ENCODE peak calls at places on chromosomes 5 and 9, in seven cellular contexts. S is GM12878, O is IMR-90, C is breast epithelium, T is NB4, L is lower leg skin, R is HepG2. E is an unnamed sample.

GRCh38 chr9:93665566-93666278 is 89.3 kb downstream of the PHF2 start:
- DNase-seq in S (no peak), O (no peak), C (peak), T (no peak), L (peak), R (no peak), E (no peak)

GRCh38 chr9:93267091-93267541 is 83.2 kb downstream of the WNK2 start:
- DNase-seq in S (no peak), O (no peak), C (no peak), T (no peak), L (peak), R (no peak), E (no peak)

GRCh38 chr5:10288600-10289213 is 19.0 kb downstream of the CMBL start:
- DNase-seq in S (no peak), O (no peak), C (peak), T (no peak), L (peak), R (no peak), E (no peak)

GRCh38 chr5:77423022-77423750 is 68.9 kb downstream of the WDR41 start:
- DNase-seq in S (no peak), O (no peak), C (no peak), T (no peak), L (no peak), R (no peak), E (no peak)

GRCh38 chr5:80206282-80206681 is 49.6 kb downstream of the SERINC5 start:
- DNase-seq in S (no peak), O (peak), C (no peak), T (no peak), L (no peak), R (no peak), E (no peak)

GRCh38 chr5:169914766-169915165 is 65.5 kb downstream of the INSYN2B start:
- DNase-seq in S (no peak), O (peak), C (no peak), T (no peak), L (peak), R (no peak), E (no peak)

GRCh38 chr9:111805841-111806241 is 11.1 kb upstream of the SHOC1 start:
- DNase-seq in S (no peak), O (peak), C (no peak), T (no peak), L (no peak), R (no peak), E (no peak)

GRCh38 chr9:84266087-84266561 is 74.4 kb downstream of the SLC28A3 start:
- DNase-seq in S (no peak), O (no peak), C (no peak), T (no peak), L (no peak), R (peak), E (no peak)

GRCh38 chr5:10331341-10331796 is 22.1 kb upstream of the MARCHF6 start:
- DNase-seq in S (no peak), O (peak), C (peak), T (no peak), L (peak), R (peak), E (no peak)

GRCh38 chr5:32538031-32538547 is 47.3 kb upstream of the SUB1 start:
- DNase-seq in S (peak), O (no peak), C (no peak), T (peak), L (peak), R (no peak), E (no peak)

GRCh38 chr5:140869555-140869886 is 764 bp downstream of the PCDHA11 start:
- DNase-seq in S (no peak), O (no peak), C (no peak), T (no peak), L (no peak), R (no peak), E (no peak)

GRCh38 chr9:129854588-129855110 is 19.4 kb downstream of the USP20 start:
- DNase-seq in S (no peak), O (no peak), C (no peak), T (no peak), L (no peak), R (no peak), E (no peak)

GRCh38 chr9:129860653-129861446 is 25.6 kb downstream of the USP20 start:
- DNase-seq in S (no peak), O (no peak), C (no peak), T (peak), L (no peak), R (no peak), E (peak)

GRCh38 chr9:129861447-129861827 is 26.2 kb downstream of the USP20 start:
- DNase-seq in S (no peak), O (no peak), C (no peak), T (no peak), L (no peak), R (no peak), E (no peak)

GRCh38 chr9:129857207-129857606 is 21.9 kb downstream of the USP20 start:
- DNase-seq in S (no peak), O (no peak), C (no peak), T (no peak), L (no peak), R (no peak), E (peak)

GRCh38 chr9:129858167-129858962 is 23.1 kb downstream of the USP20 start:
- DNase-seq in S (no peak), O (no peak), C (no peak), T (no peak), L (no peak), R (no peak), E (no peak)
- TF ChIP-seq POLR2A in S (no peak), O (no peak), C (no peak), T (no peak), L (no peak), R (no peak), E (no peak)

GRCh38 chr5:111095982-111096381 is 3.8 kb downstream of the WDR36 start:
- DNase-seq in S (no peak), O (no peak), C (no peak), T (no peak), L (no peak), R (no peak), E (no peak)

GRCh38 chr5:111092062-111092853 is at the start of gene WDR36:
- DNase-seq in S (peak), O (peak), C (peak), T (peak), L (peak), R (peak), E (peak)
- TF ChIP-seq POLR2A in S (peak), O (peak), C (no peak), T (peak), L (no peak), R (peak), E (peak)

GRCh38 chr9:36572515-36573418 is at the start of gene MELK:
- DNase-seq in S (no peak), O (peak), C (peak), T (peak), L (peak), R (peak), E (peak)
- TF ChIP-seq POLR2A in S (peak), O (no peak), C (no peak), T (peak), L (no peak), R (peak), E (peak)

DNA sequence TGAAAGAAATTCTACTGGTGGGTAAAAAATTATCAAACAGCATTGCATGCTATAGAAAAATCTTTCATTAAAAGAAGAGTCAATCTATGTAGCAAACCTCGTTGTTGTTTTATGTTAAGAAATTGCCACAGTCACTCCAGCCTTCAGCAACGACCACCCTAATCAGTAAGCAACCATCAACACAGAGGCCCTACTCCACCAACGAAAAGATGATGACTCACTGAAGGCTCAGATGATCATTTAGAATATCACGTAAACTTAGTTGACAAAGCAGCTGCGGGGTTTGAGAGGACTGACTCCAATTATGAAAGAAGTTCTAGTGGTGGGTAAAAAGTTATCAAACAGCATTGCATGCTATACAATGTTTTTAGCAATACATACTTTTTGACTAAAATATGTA is 242.6 kb downstream of the DRD1 start:
- DNase-seq in S (no peak), O (peak), C (no peak), T (no peak), L (no peak), R (no peak), E (peak)
- TF ChIP-seq POLR2A in S (no peak), O (no peak), C (no peak), T (no peak), L (no peak), R (no peak), E (no peak)

GRCh38 chr5:135173662-135174290 is 139.7 kb upstream of the PITX1 start:
- DNase-seq in S (no peak), O (no peak), C (no peak), T (no peak), L (no peak), R (no peak), E (peak)
- TF ChIP-seq POLR2A in S (no peak), O (no peak), C (no peak), T (no peak), L (no peak), R (no peak), E (no peak)

DNA sequence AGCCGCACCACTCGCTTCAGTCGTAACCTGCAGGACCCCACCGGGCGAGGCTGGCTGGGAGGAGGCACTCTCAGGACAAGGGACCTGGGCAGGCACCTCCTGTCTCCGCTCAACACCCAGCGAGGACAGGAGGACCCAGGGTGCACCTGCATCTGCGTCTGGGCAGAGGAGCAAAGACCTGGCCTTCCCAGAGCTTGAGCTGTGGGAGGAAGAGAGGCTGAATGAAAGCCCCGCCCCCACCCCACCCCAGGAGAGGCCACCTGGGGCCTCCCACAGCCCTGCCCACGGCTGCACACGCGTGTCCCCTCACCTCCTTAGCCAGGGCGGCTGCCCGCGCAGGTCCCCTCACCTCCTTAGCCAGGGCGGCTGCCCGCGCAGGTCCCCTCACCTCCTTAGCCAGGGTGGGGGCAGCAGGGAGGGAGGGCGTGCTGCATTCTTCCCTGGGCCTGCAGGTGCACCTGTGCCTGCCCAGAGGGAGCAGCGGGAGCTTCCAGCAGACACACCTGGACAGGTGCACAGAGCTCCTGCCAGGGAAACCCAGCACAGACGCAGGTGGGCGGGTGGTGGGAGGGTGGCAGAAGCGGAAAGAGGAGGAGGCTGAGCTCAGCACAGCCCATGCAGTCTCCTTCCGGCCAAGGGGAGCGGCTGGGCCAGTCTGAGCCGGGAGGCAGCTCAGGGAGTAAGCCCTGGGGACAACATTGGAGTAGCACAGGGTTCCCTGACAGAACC is 18.5 kb upstream of the SLC12A7 start:
- DNase-seq in S (no peak), O (no peak), C (peak), T (peak), L (no peak), R (no peak), E (no peak)
- TF ChIP-seq POLR2A in S (no peak), O (no peak), C (no peak), T (no peak), L (no peak), R (no peak), E (no peak)

GRCh38 chr5:172943906-172944305 is 15.3 kb upstream of the RPL26L1 start:
- DNase-seq in S (no peak), O (no peak), C (no peak), T (peak), L (no peak), R (no peak), E (no peak)
- TF ChIP-seq POLR2A in S (no peak), O (no peak), C (no peak), T (no peak), L (no peak), R (no peak), E (no peak)

GRCh38 chr5:126808619-126809018 is 31.7 kb downstream of the LMNB1 start:
- DNase-seq in S (no peak), O (peak), C (no peak), T (peak), L (no peak), R (peak), E (peak)

GRCh38 chr5:126809932-126810331 is 33.0 kb downstream of the LMNB1 start:
- DNase-seq in S (no peak), O (no peak), C (no peak), T (no peak), L (no peak), R (no peak), E (no peak)

GRCh38 chr5:126810983-126811382 is 34.0 kb downstream of the LMNB1 start:
- DNase-seq in S (no peak), O (no peak), C (no peak), T (no peak), L (no peak), R (no peak), E (peak)

GRCh38 chr5:126812199-126812570 is 35.2 kb downstream of the LMNB1 start:
- DNase-seq in S (no peak), O (no peak), C (no peak), T (no peak), L (no peak), R (no peak), E (no peak)

GRCh38 chr5:126811515-126812198 is 34.7 kb downstream of the LMNB1 start:
- DNase-seq in S (no peak), O (peak), C (no peak), T (peak), L (no peak), R (no peak), E (no peak)
- TF ChIP-seq POLR2A in S (no peak), O (no peak), C (no peak), T (no peak), L (no peak), R (no peak), E (no peak)

GRCh38 chr5:73969195-73970059 is 343.4 kb downstream of the ARHGEF28 start:
- DNase-seq in S (no peak), O (no peak), C (no peak), T (peak), L (no peak), R (no peak), E (no peak)
- TF ChIP-seq POLR2A in S (no peak), O (no peak), C (no peak), T (no peak), L (no peak), R (no peak), E (no peak)

DNA sequence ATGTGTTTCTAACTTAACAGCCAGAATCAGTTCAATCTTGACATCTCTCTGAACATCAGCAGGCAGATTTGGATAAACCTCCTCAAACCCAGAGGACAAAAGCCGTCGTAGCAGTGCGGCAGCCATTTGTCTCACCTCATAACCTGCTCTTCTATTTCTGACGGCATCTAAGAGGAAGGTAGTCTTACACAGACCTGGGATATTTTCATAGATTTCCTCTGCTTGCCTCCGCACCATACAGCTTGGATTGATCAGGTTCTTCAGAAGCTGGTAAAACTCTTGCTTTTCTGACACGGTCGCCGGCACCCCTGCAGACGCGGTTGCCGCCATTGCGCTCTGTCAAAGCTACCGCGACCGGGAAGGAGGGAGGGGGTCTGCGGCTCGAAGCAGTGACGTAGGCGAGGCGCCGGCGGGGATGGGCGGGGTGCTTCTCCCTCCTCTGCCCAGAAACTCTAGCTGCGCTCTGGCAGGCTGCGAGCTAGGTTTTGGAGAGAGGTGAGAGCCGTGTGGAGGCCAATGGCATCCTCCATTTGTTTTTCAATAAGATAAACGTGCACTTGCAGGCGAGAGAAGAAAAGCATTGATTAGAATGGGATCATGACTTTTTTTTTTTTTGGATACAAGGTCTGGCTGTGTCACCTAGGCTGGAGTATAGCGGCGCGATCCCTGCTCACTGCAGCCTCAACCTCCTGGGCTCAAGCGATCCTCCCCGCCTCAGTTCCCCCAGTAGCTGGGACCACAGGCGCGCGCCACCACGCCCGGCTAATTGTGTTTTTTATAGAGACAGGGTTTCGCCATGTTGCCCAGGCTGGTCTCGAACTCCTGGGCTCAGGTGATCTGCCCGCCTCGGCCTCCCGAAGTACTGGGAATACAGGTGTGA is at the start of gene RANBP6:
- DNase-seq in S (peak), O (peak), C (peak), T (peak), L (peak), R (peak), E (peak)
- TF ChIP-seq POLR2A in S (peak), O (peak), C (no peak), T (peak), L (no peak), R (peak), E (peak)